ENCODE peak calls at places on chromosomes 3 and 15, in ten cellular contexts. A is BE2C, V is fibroblast of lung, W is heart left ventricle, Y is tibial nerve, Z is hepatocyte, S is GM12878, B is PC-3, I is breast epithelium, F is GM23248. J is an unnamed sample. For H3K9me3 and H3K27me3, the result is how much of the 10 kb centered on the place peaks cover.

GRCh38 chr3:3821780-3822179 is 22.5 kb downstream of the LRRN1 start:
- DNase-seq in A (no peak), V (peak), W (no peak), Y (no peak), Z (no peak), S (no peak), B (no peak), I (no peak), F (no peak), J (peak)

GRCh38 chr3:181727122-181728036 is 15.7 kb downstream of the SOX2 start:
- DNase-seq in A (no peak), V (peak), W (no peak), Y (no peak), Z (no peak), S (no peak), B (no peak), I (no peak), F (no peak), J (no peak)

GRCh38 chr3:55947406-55947805 is 460.3 kb upstream of the WNT5A start:
- DNase-seq in A (no peak), V (no peak), W (no peak), Y (no peak), Z (no peak), S (no peak), B (no peak), I (no peak), F (no peak), J (no peak)

GRCh38 chr3:62525276-62525675 is 151.9 kb upstream of the FEZF2 start:
- DNase-seq in A (no peak), V (peak), W (no peak), Y (no peak), Z (no peak), S (no peak), B (no peak), I (no peak), F (peak), J (no peak)

GRCh38 chr3:179432021-179432420 is 19.2 kb downstream of the GNB4 start:
- DNase-seq in A (no peak), V (no peak), W (no peak), Y (peak), Z (no peak), S (peak), B (no peak), I (no peak), F (no peak), J (no peak)

GRCh38 chr15:52234596-52235541 is 43.7 kb upstream of the GNB5 start:
- DNase-seq in A (no peak), V (no peak), W (no peak), Y (no peak), Z (no peak), S (no peak), B (no peak), I (no peak), F (no peak), J (no peak)

GRCh38 chr3:156781310-156782230 is 44.6 kb upstream of the LEKR1 start:
- DNase-seq in A (no peak), V (peak), W (no peak), Y (no peak), Z (peak), S (no peak), B (peak), I (no peak), F (peak), J (no peak)

GRCh38 chr3:108409791-108410190 is 100.6 kb downstream of the MYH15 start:
- DNase-seq in A (no peak), V (no peak), W (no peak), Y (no peak), Z (no peak), S (no peak), B (no peak), I (no peak), F (no peak), J (no peak)

GRCh38 chr3:109863701-109864100 is 526.4 kb upstream of the DPPA4 start:
- DNase-seq in A (no peak), V (peak), W (no peak), Y (no peak), Z (no peak), S (no peak), B (peak), I (no peak), F (no peak), J (no peak)

GRCh38 chr3:112640864-112641751 is at the start of gene CCDC80:
- DNase-seq in A (no peak), V (peak), W (peak), Y (no peak), Z (peak), S (no peak), B (peak), I (no peak), F (peak), J (peak)

GRCh38 chr3:126151562-126152302 is 28.7 kb downstream of the ALDH1L1 start:
- DNase-seq in A (no peak), V (no peak), W (no peak), Y (no peak), Z (peak), S (no peak), B (no peak), I (no peak), F (no peak), J (no peak)

GRCh38 chr3:94285874-94286273 is 223.0 kb downstream of the NSUN3 start:
- DNase-seq in A (no peak), V (peak), W (no peak), Y (no peak), Z (peak), S (no peak), B (peak), I (no peak), F (peak), J (no peak)

GRCh38 chr15:91867581-91868026 is 14.1 kb downstream of the SLCO3A1 start:
- DNase-seq in A (peak), V (peak), W (peak), Y (no peak), Z (peak), S (no peak), B (peak), I (peak), F (peak), J (peak)

GRCh38 chr3:61684386-61684785 is 123.0 kb downstream of the PTPRG start:
- DNase-seq in A (no peak), V (no peak), W (no peak), Y (peak), Z (no peak), S (no peak), B (no peak), I (no peak), F (no peak), J (no peak)

GRCh38 chr15:38040615-38041014 is 106.2 kb downstream of the TMCO5A start:
- DNase-seq in A (no peak), V (no peak), W (no peak), Y (no peak), Z (no peak), S (no peak), B (no peak), I (no peak), F (no peak), J (no peak)

GRCh38 chr3:50375200-50375931 is 16.0 kb upstream of the TMEM115 start:
- DNase-seq in A (no peak), V (no peak), W (no peak), Y (no peak), Z (no peak), S (no peak), B (no peak), I (no peak), F (peak), J (peak)

GRCh38 chr3:126476166-126476975 is 680 bp upstream of the ZXDC start:
- DNase-seq in A (peak), V (peak), W (no peak), Y (peak), Z (no peak), S (no peak), B (peak), I (peak), F (peak), J (peak)

GRCh38 chr15:78216276-78217229 is 17.8 kb downstream of the ACSBG1 start:
- DNase-seq in A (peak), V (peak), W (peak), Y (no peak), Z (no peak), S (no peak), B (peak), I (peak), F (peak), J (peak)

GRCh38 chr15:75203908-75204263 is 2.2 kb downstream of the C15orf39 start:
- DNase-seq in A (no peak), V (no peak), W (no peak), Y (no peak), Z (no peak), S (no peak), B (no peak), I (no peak), F (no peak), J (no peak)

GRCh38 chr3:24363242-24363641 is 131.4 kb downstream of the THRB start:
- DNase-seq in A (no peak), V (no peak), W (no peak), Y (no peak), Z (peak), S (no peak), B (peak), I (no peak), F (peak), J (no peak)

GRCh38 chr3:176939022-176939817 is 258.1 kb downstream of the TBL1XR1 start:
- DNase-seq in A (peak), V (peak), W (peak), Y (peak), Z (peak), S (peak), B (peak), I (no peak), F (peak), J (peak)

GRCh38 chr15:73763893-73764292 is 10.7 kb upstream of the INSYN1 start:
- DNase-seq in A (no peak), V (no peak), W (no peak), Y (no peak), Z (no peak), S (no peak), B (no peak), I (no peak), F (no peak), J (no peak)

GRCh38 chr3:55792010-55792409 is 304.9 kb upstream of the WNT5A start:
- DNase-seq in A (no peak), V (no peak), W (no peak), Y (no peak), Z (no peak), S (no peak), B (no peak), I (no peak), F (no peak), J (no peak)

GRCh38 chr3:37290551-37290950 is 116.2 kb upstream of the LRRFIP2 start:
- DNase-seq in A (no peak), V (peak), W (no peak), Y (no peak), Z (no peak), S (no peak), B (no peak), I (no peak), F (peak), J (no peak)

GRCh38 chr15:32872606-32873291 is 154.9 kb downstream of the GREM1 start:
- DNase-seq in A (no peak), V (peak), W (peak), Y (peak), Z (peak), S (no peak), B (no peak), I (no peak), F (peak), J (peak)

GRCh38 chr3:155604126-155604525 is 140.7 kb downstream of the PLCH1 start:
- DNase-seq in A (no peak), V (no peak), W (no peak), Y (no peak), Z (no peak), S (no peak), B (peak), I (no peak), F (peak), J (no peak)

GRCh38 chr3:115698851-115699535 is 75.7 kb downstream of the GAP43 start:
- DNase-seq in A (peak), V (peak), W (peak), Y (no peak), Z (no peak), S (no peak), B (no peak), I (no peak), F (peak), J (no peak)

GRCh38 chr15:43225201-43225949 is 4.6 kb upstream of the EPB42 start:
- DNase-seq in A (peak), V (peak), W (peak), Y (peak), Z (peak), S (peak), B (peak), I (no peak), F (peak), J (peak)

GRCh38 chr15:40239671-40240618 is 1.1 kb downstream of the PAK6 start:
- DNase-seq in A (no peak), V (no peak), W (no peak), Y (no peak), Z (no peak), S (no peak), B (peak), I (no peak), F (no peak), J (no peak)

GRCh38 chr15:40238927-40239591 is at the start of gene PAK6:
- DNase-seq in A (peak), V (peak), W (no peak), Y (no peak), Z (peak), S (no peak), B (peak), I (peak), F (peak), J (peak)

GRCh38 chr15:40241305-40242215 is 2.7 kb downstream of the PAK6 start:
- DNase-seq in A (no peak), V (no peak), W (no peak), Y (no peak), Z (no peak), S (no peak), B (no peak), I (no peak), F (no peak), J (no peak)

GRCh38 chr15:40240619-40241304 is 1.9 kb downstream of the PAK6 start:
- DNase-seq in A (no peak), V (no peak), W (no peak), Y (no peak), Z (no peak), S (no peak), B (peak), I (no peak), F (no peak), J (peak)

GRCh38 chr15:40238481-40238926 is 359 bp upstream of the PAK6 start:
- DNase-seq in A (no peak), V (no peak), W (no peak), Y (no peak), Z (no peak), S (no peak), B (no peak), I (no peak), F (no peak), J (no peak)
- H3K4me3 ChIP-seq in A (peak), V (peak), W (peak), Y (no peak), Z (peak), S (no peak), B (peak), I (peak), F (peak), J (peak)

GRCh38 chr15:25065286-25065685 is 110.5 kb downstream of the SNRPN start:
- DNase-seq in A (no peak), V (no peak), W (no peak), Y (no peak), Z (no peak), S (no peak), B (no peak), I (no peak), F (no peak), J (no peak)

GRCh38 chr15:25068696-25069095 is 113.9 kb downstream of the SNRPN start:
- DNase-seq in A (no peak), V (no peak), W (no peak), Y (no peak), Z (no peak), S (no peak), B (no peak), I (no peak), F (no peak), J (no peak)

GRCh38 chr15:25065876-25066275 is 111.1 kb downstream of the SNRPN start:
- DNase-seq in A (no peak), V (no peak), W (no peak), Y (no peak), Z (no peak), S (no peak), B (no peak), I (no peak), F (no peak), J (no peak)

GRCh38 chr15:25067725-25068309 is 113.0 kb downstream of the SNRPN start:
- DNase-seq in A (no peak), V (no peak), W (no peak), Y (no peak), Z (no peak), S (no peak), B (no peak), I (no peak), F (no peak), J (no peak)

DNA sequence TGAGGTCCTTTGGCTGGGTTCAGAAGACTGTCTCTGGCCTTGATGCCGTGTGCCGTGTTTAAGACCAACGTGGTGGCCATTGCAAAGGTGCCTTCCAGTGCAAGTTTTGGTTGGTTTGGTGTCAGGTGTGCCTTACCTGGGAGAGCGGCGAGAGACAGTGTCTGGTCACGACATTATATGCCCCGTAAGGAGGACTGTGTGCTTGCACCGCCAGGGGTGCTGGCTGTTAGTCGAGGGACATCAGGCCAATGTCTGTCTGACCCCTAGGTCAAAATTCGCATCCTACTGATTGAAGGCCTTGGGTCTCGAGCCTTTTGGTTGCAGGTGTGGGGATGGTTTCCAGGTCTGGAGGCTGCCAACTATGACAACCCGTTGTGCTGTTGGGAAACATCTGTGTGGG is 111.9 kb downstream of the SNRPN start:
- DNase-seq in A (no peak), V (no peak), W (no peak), Y (no peak), Z (no peak), S (no peak), B (no peak), I (no peak), F (no peak), J (no peak)
- H3K9me3 ChIP-seq in A (under half), V (half or more), W (half or more), Y (half or more), Z (half or more), S (half or more), B (half or more), I (half or more), F (under half), J (under half)

DNA sequence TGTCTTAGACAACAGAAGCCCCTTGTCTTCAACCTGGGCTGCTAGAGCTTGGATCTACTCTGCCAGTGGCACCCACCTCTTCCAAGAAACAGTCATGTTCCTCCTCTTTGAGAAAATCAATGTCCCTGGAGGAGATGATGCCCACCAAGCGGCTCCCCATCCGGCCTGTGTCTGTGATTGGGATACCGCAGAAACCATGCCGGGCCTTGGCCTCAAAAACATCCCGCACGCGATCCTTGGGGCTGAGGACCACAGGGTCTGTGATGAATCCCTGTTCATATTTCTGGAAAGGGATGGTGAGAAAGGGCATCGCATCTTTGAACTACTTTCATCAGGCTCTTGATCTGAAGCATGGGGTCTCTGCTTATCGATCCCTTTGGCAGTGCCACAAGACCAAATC is 1.6 kb downstream of the IMPDH2 start:
- DNase-seq in A (no peak), V (no peak), W (no peak), Y (no peak), Z (no peak), S (no peak), B (no peak), I (no peak), F (no peak), J (no peak)
- H3K27me3 ChIP-seq in A (under half), V (under half), W (under half), Y (under half), Z (under half), S (under half), B (under half), I (under half), F (under half), J (under half)

DNA sequence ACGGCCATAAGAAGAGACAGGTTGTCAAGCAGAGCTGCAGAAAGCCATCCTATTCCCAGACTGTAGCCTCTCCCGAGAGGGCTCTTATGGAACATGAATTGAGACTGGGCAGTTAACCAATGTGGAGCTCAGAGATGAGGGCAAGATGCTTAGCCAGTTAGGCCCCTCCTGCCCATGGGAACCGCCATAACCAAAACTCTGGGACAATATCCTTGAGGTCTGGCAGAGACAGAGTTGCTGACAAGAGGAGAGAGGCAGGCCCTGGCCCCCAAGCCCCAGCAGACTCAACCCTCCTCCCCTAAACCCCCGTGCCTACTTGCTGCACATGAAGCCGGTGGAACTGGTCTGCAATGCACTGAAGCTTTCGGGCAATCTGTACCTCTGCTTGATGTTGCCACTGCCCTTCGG is 4.8 kb downstream of the BMF start:
- DNase-seq in A (no peak), V (peak), W (no peak), Y (no peak), Z (no peak), S (no peak), B (no peak), I (no peak), F (peak), J (no peak)
- H3K4me3 ChIP-seq in A (peak), V (no peak), W (no peak), Y (no peak), Z (no peak), S (peak), B (peak), I (peak), F (no peak), J (no peak)

DNA sequence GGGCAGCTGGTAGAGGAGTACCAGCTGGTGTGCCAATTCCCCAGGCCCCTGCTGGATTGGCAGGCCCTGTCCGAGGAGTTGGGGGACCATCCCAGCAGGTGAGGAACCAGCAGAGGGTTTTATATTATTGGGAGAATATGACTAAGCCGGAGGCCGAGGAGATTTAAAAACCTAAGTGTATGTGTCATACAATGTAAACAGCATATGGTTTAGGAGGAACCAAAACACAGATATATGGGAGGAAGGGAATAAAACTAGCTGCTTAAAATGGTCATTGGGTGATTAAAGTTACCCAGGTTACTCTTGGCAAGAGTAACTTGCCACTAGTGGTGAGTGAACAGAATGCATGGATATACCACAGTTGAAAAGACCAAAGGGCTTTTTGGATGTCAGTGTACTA is 22.1 kb downstream of the SNRPN start:
- DNase-seq in A (no peak), V (no peak), W (no peak), Y (no peak), Z (no peak), S (no peak), B (peak), I (no peak), F (no peak), J (no peak)
- H3K9me3 ChIP-seq in A (under half), V (under half), W (under half), Y (half or more), Z (under half), S (under half), B (under half), I (under half), F (under half), J (under half)

GRCh38 chr3:129001817-129002572 is 891 bp downstream of the EFCC1 start:
- DNase-seq in A (peak), V (peak), W (no peak), Y (no peak), Z (no peak), S (no peak), B (no peak), I (no peak), F (peak), J (peak)
- H3K27me3 ChIP-seq in A (half or more), V (half or more), W (half or more), Y (under half), Z (half or more), S (under half), B (under half), I (under half), F (half or more), J (half or more)

GRCh38 chr3:78917541-78917940 is 850.3 kb downstream of the ROBO1 start:
- DNase-seq in A (no peak), V (no peak), W (no peak), Y (no peak), Z (no peak), S (no peak), B (no peak), I (no peak), F (no peak), J (no peak)

GRCh38 chr3:78919021-78919755 is 848.6 kb downstream of the ROBO1 start:
- DNase-seq in A (no peak), V (peak), W (no peak), Y (no peak), Z (peak), S (peak), B (no peak), I (no peak), F (peak), J (peak)

GRCh38 chr3:78912687-78913086 is 855.1 kb downstream of the ROBO1 start:
- DNase-seq in A (no peak), V (peak), W (no peak), Y (no peak), Z (no peak), S (no peak), B (no peak), I (no peak), F (no peak), J (no peak)

GRCh38 chr3:78913711-78914110 is 854.1 kb downstream of the ROBO1 start:
- DNase-seq in A (no peak), V (no peak), W (no peak), Y (no peak), Z (no peak), S (no peak), B (no peak), I (no peak), F (no peak), J (no peak)

GRCh38 chr3:78918361-78919020 is 849.3 kb downstream of the ROBO1 start:
- DNase-seq in A (no peak), V (peak), W (no peak), Y (no peak), Z (no peak), S (peak), B (no peak), I (no peak), F (peak), J (no peak)
- H3K4me3 ChIP-seq in A (no peak), V (no peak), W (no peak), Y (no peak), Z (no peak), S (no peak), B (no peak), I (no peak), F (no peak), J (no peak)

GRCh38 chr15:25226360-25226759 is 212.5 kb downstream of the UBE3A start:
- DNase-seq in A (no peak), V (no peak), W (peak), Y (no peak), Z (no peak), S (no peak), B (no peak), I (no peak), F (no peak), J (no peak)
- H3K9me3 ChIP-seq in A (under half), V (under half), W (under half), Y (half or more), Z (under half), S (under half), B (under half), I (under half), F (under half), J (under half)

J was measured in MG63.